ENCODE peak calls at places on chromosomes 4 and X, in four cellular contexts. F, S, P and H are unnamed samples.

GRCh38 chr4:142567199-142567598 is 278.9 kb downstream of the INPP4B start:
- DNase-seq in P (no peak), F (no peak), S (no peak), H (no peak)

GRCh38 chrX:108131471-108131870 is 39.9 kb downstream of the ATG4A start:
- DNase-seq in F (peak), S (no peak), P (no peak), H (no peak)

GRCh38 chr4:184937030-184937710 is 81.1 kb upstream of the HELT start:
- DNase-seq in S (no peak), P (no peak), F (no peak), H (no peak)

GRCh38 chr4:185108669-185109068 is 34.4 kb upstream of the SLC25A4 start:
- DNase-seq in S (no peak), F (no peak), P (no peak), H (no peak)

GRCh38 chr4:47002593-47002992 is 9.2 kb upstream of the GABRA4 start:
- DNase-seq in F (no peak), S (no peak), P (no peak), H (no peak)

GRCh38 chr4:15020502-15021286 is 18.4 kb downstream of the CPEB2 start:
- DNase-seq in P (no peak), S (no peak), F (no peak), H (no peak)

GRCh38 chr4:101954975-101955678 is 164.6 kb downstream of the BANK1 start:
- DNase-seq in P (no peak), F (no peak), S (no peak), H (no peak)

GRCh38 chr4:113013746-113014145 is 35.7 kb upstream of the ANK2 start:
- DNase-seq in F (no peak), S (no peak), P (no peak), H (no peak)

GRCh38 chr4:139560396-139561084 is 4.5 kb upstream of the SETD7 start:
- DNase-seq in S (no peak), P (peak), F (peak), H (peak)

GRCh38 chrX:121894756-121895155 is 847.3 kb downstream of the GLUD2 start:
- DNase-seq in F (no peak), P (no peak), S (no peak), H (no peak)

GRCh38 chrX:69128573-69128972 is 36.7 kb downstream of the PJA1 start:
- DNase-seq in P (no peak), S (no peak), F (no peak), H (no peak)

GRCh38 chrX:122913134-122913533 is 270.9 kb upstream of the GRIA3 start:
- DNase-seq in S (no peak), F (no peak), P (no peak), H (no peak)

GRCh38 chr4:108036252-108036651 is 46.6 kb downstream of the HADH start:
- DNase-seq in F (no peak), P (peak), S (no peak), H (peak)

GRCh38 chr4:15341022-15341732 is 86.7 kb upstream of the C1QTNF7 start:
- DNase-seq in S (no peak), P (no peak), F (no peak), H (no peak)

GRCh38 chr4:38562751-38563198 is 101.2 kb upstream of the KLF3 start:
- DNase-seq in S (no peak), P (no peak), F (peak), H (no peak)

GRCh38 chr4:183588691-183589090 is 70.3 kb downstream of the RWDD4 start:
- DNase-seq in P (no peak), S (no peak), F (no peak), H (no peak)

GRCh38 chrX:153861733-153862300 is 24.2 kb downstream of the L1CAM start:
- DNase-seq in S (no peak), F (no peak), P (no peak), H (no peak)

GRCh38 chrX:78513996-78514745 is 145.0 kb downstream of the RTL3 start:
- DNase-seq in F (no peak), S (no peak), P (no peak), H (no peak)

GRCh38 chr4:157128395-157128794 is 52.4 kb downstream of the GLRB start:
- DNase-seq in S (no peak), P (no peak), F (peak), H (no peak)

GRCh38 chrX:150581093-150581775 is 12.8 kb downstream of the MTM1 start:
- DNase-seq in F (peak), S (no peak), P (no peak), H (no peak)

GRCh38 chr4:38122060-38122459 is 161.9 kb downstream of the PTTG2 start:
- DNase-seq in P (no peak), S (no peak), F (no peak), H (no peak)

GRCh38 chr4:38958453-38958852 is 73.8 kb downstream of the TMEM156 start:
- DNase-seq in P (no peak), S (no peak), F (no peak), H (no peak)

GRCh38 chrX:143486105-143486504 is 31.2 kb downstream of the SPANXN3 start:
- DNase-seq in S (no peak), F (no peak), P (no peak), H (no peak)

GRCh38 chrX:115650916-115651315 is 89.9 kb downstream of the PLS3 start:
- DNase-seq in P (no peak), S (no peak), F (peak), H (no peak)

GRCh38 chr4:182478475-182478874 is 235.3 kb downstream of the TENM3 start:
- DNase-seq in S (no peak), F (peak), P (peak), H (peak)

GRCh38 chr4:7315286-7315685 is 119.4 kb downstream of the PSAPL1 start:
- DNase-seq in S (no peak), P (no peak), F (no peak), H (no peak)

GRCh38 chr4:149344436-149344835 is 471.2 kb downstream of the IQCM start:
- DNase-seq in F (no peak), P (no peak), S (no peak), H (no peak)

GRCh38 chr4:37793562-37793961 is 32.9 kb upstream of the PGM2 start:
- DNase-seq in S (no peak), P (no peak), F (peak), H (no peak)